ENCODE peak calls at places on chromosomes 5 and 9, in five cellular contexts. Z is HepG2, J is astrocyte of the spinal cord, E is Caco-2, A is dorsolateral prefrontal cortex. U is an unnamed sample.
A peak's percentile ranks its signal among the peaks of the same experiment; 100 is the strongest.

GRCh38 chr5:129400395-129400983 is 59.6 kb upstream of the ADAMTS19 start:
- DNase-seq in Z (no peak), J (no peak), E (no peak), A (no peak), U (no peak)

GRCh38 chr9:98094316-98094715 is 24.7 kb downstream of the TRIM14 start:
- DNase-seq in Z (no peak), J (no peak), E (no peak), A (no peak), U (no peak)

GRCh38 chr9:124259273-124260078 is 1.7 kb downstream of the NEK6 start:
- DNase-seq in Z (peak; percentile 91), J (peak; percentile 91), E (peak; percentile 75), A (no peak), U (no peak)

GRCh38 chr5:37248387-37248969 is 698 bp downstream of the CPLANE1 start:
- DNase-seq in Z (no peak), J (peak; percentile 30), E (no peak), A (no peak), U (no peak)

GRCh38 chr9:99693888-99694287 is 127.8 kb upstream of the NR4A3 start:
- DNase-seq in Z (no peak), J (no peak), E (no peak), A (no peak), U (no peak)

GRCh38 chr9:104944356-104944755 is 16.4 kb upstream of the ABCA1 start:
- DNase-seq in Z (no peak), J (no peak), E (no peak), A (no peak), U (no peak)

GRCh38 chr9:32581512-32582143 is 8.7 kb upstream of the NDUFB6 start:
- DNase-seq in Z (peak; percentile 61), J (peak; percentile 78), E (peak; percentile 45), A (no peak), U (peak; percentile 41)

GRCh38 chr9:33785914-33786313 is 9.4 kb upstream of the PRSS3 start:
- DNase-seq in Z (peak; percentile 60), J (no peak), E (no peak), A (no peak), U (no peak)

GRCh38 chr5:5793560-5793959 is 371.1 kb downstream of the ICE1 start:
- DNase-seq in Z (no peak), J (no peak), E (no peak), A (no peak), U (no peak)

GRCh38 chr5:167294861-167295685 is 996.4 kb upstream of the WWC1 start:
- DNase-seq in Z (no peak), J (peak; percentile 93), E (no peak), A (no peak), U (no peak)

GRCh38 chr5:141951341-141951781 is 6.6 kb downstream of the PCDH12 start:
- DNase-seq in Z (no peak), J (no peak), E (no peak), A (no peak), U (no peak)

GRCh38 chr5:16507716-16508115 is 42.1 kb upstream of the ZNF622 start:
- DNase-seq in Z (no peak), J (no peak), E (no peak), A (no peak), U (no peak)

GRCh38 chr9:15403155-15403554 is 19.5 kb upstream of the SNAPC3 start:
- DNase-seq in Z (peak; percentile 56), J (no peak), E (no peak), A (no peak), U (no peak)

GRCh38 chr5:160169326-160169725 is 50.1 kb upstream of the PWWP2A start:
- DNase-seq in Z (no peak), J (peak; percentile 80), E (no peak), A (no peak), U (no peak)

DNA sequence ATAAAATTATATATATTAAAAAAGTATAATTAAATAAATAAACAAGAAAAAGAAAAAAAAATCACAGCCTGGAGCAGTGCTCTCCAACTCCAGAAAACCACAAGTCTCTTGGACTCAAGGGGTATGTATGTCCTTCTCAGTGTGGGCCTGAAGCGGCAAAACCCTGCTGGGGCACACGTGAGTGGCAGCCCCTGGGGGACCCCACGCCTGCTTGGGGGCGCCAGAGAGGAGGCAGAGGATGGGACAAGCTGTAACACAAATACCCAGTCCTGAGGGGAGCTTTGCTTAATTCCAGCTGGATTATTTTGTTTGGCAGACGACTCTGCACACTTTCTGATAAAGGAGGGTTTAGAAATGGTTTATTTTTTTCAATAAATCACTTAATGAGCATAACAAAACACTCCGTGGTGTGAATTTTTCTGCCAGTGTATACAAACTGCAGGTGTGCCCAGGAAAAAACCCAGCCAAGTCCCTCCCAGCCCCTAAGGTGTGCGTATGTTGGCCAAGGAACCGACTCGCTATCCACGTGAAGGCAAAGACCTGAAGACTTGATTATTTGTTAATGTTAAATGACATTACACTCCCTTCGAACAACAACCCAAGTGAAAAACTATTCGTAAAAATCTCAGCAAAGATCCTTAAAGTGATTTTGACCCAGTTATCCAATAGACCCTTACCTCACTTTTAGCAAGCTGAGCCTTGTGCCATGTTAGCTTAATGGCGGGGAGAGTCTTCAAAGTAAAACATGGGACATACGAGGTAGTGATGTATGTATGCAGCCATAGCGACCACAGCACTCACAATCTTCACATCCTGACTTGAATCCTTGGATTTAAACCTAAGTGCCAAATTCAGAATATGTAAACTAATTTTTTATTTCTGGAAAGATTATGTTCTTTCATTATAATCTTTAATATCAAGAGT is 32.9 kb downstream of the ANKH start:
- DNase-seq in Z (no peak), J (no peak), E (no peak), A (no peak), U (no peak)
- TF ChIP-seq CTCF in Z (peak; percentile 11), J (peak; percentile 18), E (no peak), A (no peak), U (no peak)

GRCh38 chr5:140548300-140548688 is 832 bp downstream of the EIF4EBP3 start:
- DNase-seq in Z (no peak), J (no peak), E (no peak), A (no peak), U (no peak)
- H3K4me3 ChIP-seq in Z (no peak overlapping the region), J (no peak overlapping the region), E (peak overlapping the region; percentile 38), A (peak overlapping the region; percentile 61), U (no peak overlapping the region)

GRCh38 chr9:137281345-137282116 is 4.0 kb downstream of the TOR4A start:
- DNase-seq in Z (no peak), J (no peak), E (no peak), A (no peak), U (no peak)

GRCh38 chr9:137286980-137287383 is 9.5 kb downstream of the TOR4A start:
- DNase-seq in Z (peak; percentile 68), J (peak; percentile 58), E (peak; percentile 89), A (no peak), U (no peak)
- TF ChIP-seq CTCF in Z (peak; percentile 92), J (peak; percentile 72), E (peak; percentile 84), A (peak; percentile 39), U (peak; percentile 64)

DNA sequence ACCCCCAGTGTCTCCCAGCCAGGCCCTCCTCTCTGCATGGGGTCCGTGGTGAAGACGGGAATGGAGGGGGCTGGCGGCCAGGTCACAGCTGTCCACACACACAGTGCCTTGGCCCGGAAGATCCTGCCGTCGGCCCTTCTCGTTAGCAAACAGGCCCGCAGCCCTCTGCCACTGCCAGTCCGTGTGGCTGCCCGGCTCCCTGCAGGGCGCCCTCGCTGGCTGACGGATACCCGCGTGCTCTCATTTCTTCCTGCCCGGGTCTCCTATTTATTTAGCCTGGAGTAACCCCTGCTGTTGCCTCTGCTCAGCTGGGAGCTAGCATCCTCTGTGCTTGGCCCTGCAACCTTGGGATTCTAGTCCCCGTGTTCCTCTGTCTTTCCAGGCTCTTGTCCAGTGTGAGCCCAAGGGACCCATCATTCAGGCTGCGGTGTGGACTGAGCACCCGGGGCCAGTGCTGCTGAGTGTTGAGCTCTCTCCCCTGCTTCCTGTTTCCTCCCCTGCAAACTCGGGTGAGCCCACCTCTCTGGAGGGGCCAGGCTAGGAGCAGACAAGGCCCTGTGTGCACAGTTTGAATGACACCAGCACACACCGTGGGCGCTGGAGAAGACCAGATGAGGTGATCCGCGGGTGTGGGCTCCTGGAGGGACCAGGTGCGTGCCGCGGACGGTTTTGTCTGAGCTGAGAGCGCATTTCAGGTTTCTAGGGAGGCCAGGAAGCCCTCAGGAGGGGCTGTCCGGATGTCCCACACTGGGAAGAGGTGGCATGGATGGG is 14.6 kb upstream of the RNU6ATAC start:
- DNase-seq in Z (no peak), J (peak; percentile 45), E (peak; percentile 25), A (no peak), U (no peak)
- H3K4me3 ChIP-seq in Z (no peak overlapping the region), J (no peak overlapping the region), E (no peak overlapping the region), A (no peak overlapping the region), U (no peak overlapping the region)

GRCh38 chr5:55702612-55703345 is 9.3 kb downstream of the SLC38A9 start:
- DNase-seq in Z (no peak), J (no peak), E (no peak), A (no peak), U (no peak)

GRCh38 chr5:55699041-55699688 is 13.0 kb downstream of the SLC38A9 start:
- DNase-seq in Z (no peak), J (no peak), E (no peak), A (no peak), U (no peak)

GRCh38 chr5:55700745-55701144 is 11.4 kb downstream of the SLC38A9 start:
- DNase-seq in Z (no peak), J (no peak), E (no peak), A (no peak), U (no peak)

GRCh38 chr5:55706230-55706629 is 5.9 kb downstream of the SLC38A9 start:
- DNase-seq in Z (no peak), J (no peak), E (no peak), A (no peak), U (no peak)

DNA sequence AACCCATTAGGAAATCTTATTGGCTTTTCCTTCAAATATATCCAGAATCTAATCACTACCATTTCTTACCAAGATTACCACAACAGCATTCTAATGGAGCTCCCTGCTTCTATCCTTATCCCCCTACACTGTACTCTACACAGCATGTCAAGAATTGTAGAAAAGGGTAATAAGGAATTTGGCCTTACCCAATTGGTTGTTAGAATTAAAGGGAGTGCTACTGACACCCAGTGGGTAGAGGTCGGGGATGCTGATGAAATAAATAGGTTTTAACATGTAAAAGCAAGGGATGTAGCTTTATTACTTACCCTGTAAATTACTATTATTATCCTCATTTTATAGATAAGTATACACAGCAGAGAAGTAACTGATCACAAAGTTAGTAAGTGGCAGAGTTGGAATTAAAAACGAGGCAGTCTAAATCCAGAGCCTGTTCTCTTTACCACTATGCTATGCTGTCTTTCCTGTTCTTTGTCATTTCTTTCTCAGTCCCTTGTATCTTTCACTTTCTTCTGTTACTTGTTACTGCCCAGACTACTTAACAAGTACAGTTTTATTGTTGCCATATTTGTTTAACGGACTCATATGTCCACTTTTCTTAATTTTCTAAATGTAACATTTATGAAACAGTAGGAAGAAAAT is 10.5 kb downstream of the SLC38A9 start:
- DNase-seq in Z (no peak), J (no peak), E (no peak), A (no peak), U (no peak)
- TF ChIP-seq CTCF in Z (no peak), J (no peak), E (no peak), A (no peak), U (no peak)